ENCODE peak calls at places on chromosomes 6 and 20, in eight cellular contexts. Q, Y, X, W, T, J, F and U are unnamed samples.

GRCh38 chr6:108592371-108593337 is 31.9 kb downstream of the FOXO3 start:
- DNase-seq in J (peak; percentile 28), W (peak; percentile 59), Q (no peak), T (peak; percentile 20), Y (no peak), X (no peak), F (peak; percentile 17), U (peak; percentile 47)

GRCh38 chr6:5099537-5099936 is 14.4 kb downstream of the PPP1R3G start:
- DNase-seq in X (no peak), Y (no peak), F (no peak), Q (no peak), W (no peak), T (no peak), J (no peak), U (no peak)

GRCh38 chr6:91020741-91021140 is 433.9 kb upstream of the MAP3K7 start:
- DNase-seq in X (no peak), W (no peak), T (no peak), J (no peak), Q (no peak), Y (no peak), F (no peak), U (no peak)

GRCh38 chr6:160139420-160139851 is 17.8 kb downstream of the SLC22A1 start:
- DNase-seq in F (no peak), W (no peak), X (peak; percentile 58), T (no peak), Q (peak; percentile 65), J (no peak), Y (no peak), U (no peak)

GRCh38 chr20:11901127-11901526 is 16.6 kb upstream of the BTBD3 start:
- DNase-seq in W (no peak), J (peak; percentile 15), T (no peak), Q (no peak), X (no peak), F (no peak), Y (no peak), U (no peak)

GRCh38 chr6:37308084-37308817 is 45.5 kb upstream of the RNF8 start:
- DNase-seq in T (peak; percentile 64), Y (no peak), Q (no peak), F (no peak), W (no peak), J (no peak), X (peak; percentile 52), U (no peak)

GRCh38 chr20:48826883-48827771 is 672 bp downstream of the PREX1 start:
- DNase-seq in J (peak; percentile 79), Y (peak; percentile 60), T (peak; percentile 39), W (no peak), Q (no peak), X (no peak), F (no peak), U (peak; percentile 40)

GRCh38 chr20:63087872-63088680 is 81.3 kb upstream of the BHLHE23 start:
- DNase-seq in F (no peak), Y (peak; percentile 32), W (no peak), T (no peak), J (no peak), X (no peak), Q (no peak), U (no peak)

GRCh38 chr20:8798505-8798904 is 270.4 kb upstream of the PLCB4 start:
- DNase-seq in T (no peak), X (no peak), Q (no peak), Y (no peak), F (no peak), W (no peak), J (no peak), U (no peak)

GRCh38 chr20:14997791-14998190 is 660.4 kb upstream of the FLRT3 start:
- DNase-seq in F (no peak), W (no peak), Q (no peak), T (no peak), J (no peak), X (no peak), Y (no peak), U (no peak)

GRCh38 chr20:36741072-36741471 is 4.8 kb downstream of the NDRG3 start:
- DNase-seq in Y (no peak), T (no peak), J (no peak), F (no peak), Q (no peak), W (no peak), X (no peak), U (no peak)

GRCh38 chr6:110646951-110647910 is 168.0 kb downstream of the CDK19 start:
- DNase-seq in Q (no peak), T (no peak), W (no peak), Y (no peak), F (no peak), J (peak; percentile 2), X (no peak), U (no peak)

GRCh38 chr6:38588631-38589366 is 50.9 kb downstream of the BTBD9 start:
- DNase-seq in Q (no peak), J (no peak), F (no peak), X (no peak), T (no peak), W (no peak), Y (no peak), U (no peak)

GRCh38 chr6:131023834-131024504 is 39.1 kb downstream of the EPB41L2 start:
- DNase-seq in T (no peak), F (no peak), J (no peak), X (no peak), Y (no peak), Q (no peak), W (no peak), U (no peak)

GRCh38 chr6:153511896-153512496 is 380.9 kb upstream of the RGS17 start:
- DNase-seq in F (no peak), J (peak; percentile 41), X (peak; percentile 53), W (peak; percentile 36), Y (no peak), T (no peak), Q (peak; percentile 6), U (no peak)

GRCh38 chr20:19415786-19416185 is 203.3 kb downstream of the SLC24A3 start:
- DNase-seq in F (no peak), Q (no peak), W (no peak), X (no peak), J (no peak), T (no peak), Y (no peak), U (no peak)

GRCh38 chr20:19414600-19414999 is 202.2 kb downstream of the SLC24A3 start:
- DNase-seq in Q (no peak), W (no peak), X (no peak), F (no peak), T (no peak), Y (no peak), J (no peak), U (no peak)

GRCh38 chr20:19412254-19412653 is 199.8 kb downstream of the SLC24A3 start:
- DNase-seq in Y (no peak), X (no peak), F (no peak), J (no peak), W (no peak), T (no peak), Q (no peak), U (no peak)

GRCh38 chr20:19419420-19419819 is 207.0 kb downstream of the SLC24A3 start:
- DNase-seq in X (no peak), Q (no peak), F (no peak), J (no peak), T (no peak), Y (no peak), W (no peak), U (no peak)

DNA sequence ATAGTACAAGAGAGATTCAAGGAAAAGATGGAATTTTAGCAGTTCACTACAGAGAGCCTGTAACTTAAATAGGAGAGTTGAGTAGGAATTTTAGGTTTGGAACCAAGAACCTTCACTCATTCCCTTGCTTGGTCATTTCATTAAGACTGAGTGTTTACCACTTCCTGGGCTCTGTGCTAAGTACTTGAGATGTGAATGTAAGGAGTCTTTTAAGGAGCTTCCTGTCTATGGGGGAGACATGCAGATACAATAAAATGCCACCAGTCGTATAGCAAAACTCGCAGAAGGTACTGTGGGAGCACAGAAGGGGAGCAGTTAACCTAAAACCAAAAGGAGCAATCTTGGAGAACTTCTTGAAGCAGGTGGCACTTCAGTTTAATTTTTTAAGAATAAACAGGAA is 204.2 kb downstream of the SLC24A3 start:
- DNase-seq in X (no peak), W (no peak), Y (no peak), Q (no peak), T (no peak), F (no peak), J (no peak), U (no peak)
- H3K27ac ChIP-seq in X (no peak overlapping the region), W (no peak overlapping the region), Y (no peak overlapping the region), Q (no peak overlapping the region), T (no peak overlapping the region), F (no peak overlapping the region), J (no peak overlapping the region), U (no peak overlapping the region)

GRCh38 chr6:27359231-27359630 is 29.3 kb upstream of the ZNF391 start:
- DNase-seq in Y (no peak), Q (no peak), J (no peak), X (no peak), T (no peak), F (no peak), W (no peak), U (no peak)
- H3K9me3 ChIP-seq in Y (peaks cover 30% of the 10 kb centered on the region), Q (peaks cover 20% of the 10 kb centered on the region), J (peaks cover 17% of the 10 kb centered on the region), X (peaks cover 39% of the 10 kb centered on the region), T (no peaks in the 10 kb centered on the region), F (peaks cover 54% of the 10 kb centered on the region), W (no peaks in the 10 kb centered on the region), U (peaks cover 38% of the 10 kb centered on the region)

GRCh38 chr20:58236612-58237317 is 8.3 kb upstream of the ANKRD60 start:
- DNase-seq in Y (peak; percentile 83), W (peak; percentile 58), J (peak; percentile 75), F (peak; percentile 82), Q (peak; percentile 84), X (peak; percentile 79), T (peak; percentile 64), U (peak; percentile 72)
- H3K27ac ChIP-seq in Y (no peak overlapping the region), W (no peak overlapping the region), J (no peak overlapping the region), F (peak overlapping the region; percentile 58), Q (peak overlapping the region; percentile 74), X (no peak overlapping the region), T (no peak overlapping the region), U (peak overlapping the region; percentile 78)

DNA sequence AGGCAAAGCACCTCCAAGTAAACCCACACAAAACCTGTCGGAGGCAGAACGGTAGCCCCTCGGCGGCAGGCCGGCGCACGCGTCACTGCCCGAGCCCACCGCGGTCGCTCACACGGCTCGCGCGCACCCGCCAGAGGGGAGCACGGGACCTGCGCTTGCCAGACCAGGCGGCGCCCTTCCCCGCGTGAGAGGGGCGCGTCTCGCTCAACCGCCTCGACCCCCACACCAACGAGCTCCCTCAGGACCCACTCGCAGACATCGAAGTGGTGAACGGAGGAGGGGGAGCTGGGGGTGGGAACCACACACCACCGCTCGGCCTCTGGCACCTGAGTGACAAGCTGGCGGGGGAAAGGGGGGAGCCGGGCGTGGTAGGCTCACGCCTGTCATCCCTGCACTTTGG is 1513.4 kb upstream of the DEFB115 start:
- DNase-seq in F (no peak), Q (no peak), Y (no peak), X (no peak), J (no peak), T (no peak), W (no peak), U (no peak)
- H3K9me3 ChIP-seq in F (peaks cover 2% of the 10 kb centered on the region), Q (no peaks in the 10 kb centered on the region), Y (no peaks in the 10 kb centered on the region), X (no peaks in the 10 kb centered on the region), J (peaks cover 16% of the 10 kb centered on the region), T (no peaks in the 10 kb centered on the region), W (peaks cover 7% of the 10 kb centered on the region), U (peaks cover 23% of the 10 kb centered on the region)